ENCODE peak calls at places on chromosomes 7 and 10, in seven cellular contexts. E is naive thymus-derived CD4-positive, alpha-beta T cell; O is activated T-cell treated with anti-CD3 and anti-CD28 coated beads, Interleukin-2, amount 50 U/mL, for 1 hour; D is anterior cingulate cortex; Z is Right ventricle myocardium superior; I is activated CD8-positive, alpha-beta memory T cell treated with anti-CD3 and anti-CD28 coated beads, Interleukin-2, amount 50 U/mL, for 4 hours; J is Kasumi-1. S is an unnamed sample.

GRCh38 chr10:21526184-21526951 is 886 bp upstream of the SKIDA1 start:
- DNase-seq in I (peak; percentile 62), O (peak; percentile 64), D (peak; percentile 82), J (peak; percentile 90), E (peak; percentile 55), Z (peak; percentile 92), S (peak; percentile 69)

GRCh38 chr7:33873518-33873917 is 31.8 kb upstream of the BMPER start:
- DNase-seq in J (no peak), E (no peak), Z (no peak), O (no peak), I (no peak), D (no peak), S (no peak)

GRCh38 chr10:44030132-44030531 is 354.8 kb downstream of the CXCL12 start:
- DNase-seq in D (no peak), J (peak; percentile 38), O (no peak), E (peak; percentile 30), Z (no peak), I (no peak), S (peak; percentile 36)

GRCh38 chr7:50285259-50285658 is 19.3 kb upstream of the IKZF1 start:
- DNase-seq in I (no peak), E (no peak), J (peak; percentile 74), D (no peak), Z (no peak), O (no peak), S (no peak)

GRCh38 chr7:123494193-123494796 is 40.1 kb downstream of the IQUB start:
- DNase-seq in O (no peak), D (no peak), E (peak; percentile 31), Z (no peak), J (peak; percentile 69), I (peak; percentile 16), S (no peak)

GRCh38 chr10:28060031-28060607 is 61.2 kb upstream of the ODAD2 start:
- DNase-seq in Z (no peak), I (no peak), J (no peak), O (no peak), E (no peak), D (no peak), S (no peak)

GRCh38 chr7:72028267-72028666 is 383.9 kb downstream of the CALN1 start:
- DNase-seq in J (no peak), E (no peak), Z (no peak), O (no peak), D (no peak), I (no peak), S (no peak)

GRCh38 chr10:45439365-45439764 is 65.3 kb downstream of the ALOX5 start:
- DNase-seq in O (no peak), D (no peak), I (no peak), Z (no peak), J (no peak), E (no peak), S (no peak)

GRCh38 chr7:49773939-49774458 is 561 bp downstream of the VWC2 start:
- DNase-seq in J (no peak), Z (peak; percentile 50), I (no peak), E (no peak), D (no peak), O (no peak), S (no peak)

GRCh38 chr7:646951-647350 is 79.5 kb upstream of the DNAAF5 start:
- DNase-seq in J (no peak), O (no peak), D (no peak), I (no peak), E (no peak), Z (no peak), S (no peak)

GRCh38 chr7:132687016-132687415 is 110.7 kb upstream of the PLXNA4 start:
- DNase-seq in E (no peak), O (no peak), D (no peak), I (no peak), J (no peak), Z (no peak), S (no peak)

GRCh38 chr7:105046414-105046813 is 32.4 kb downstream of the KMT2E start:
- DNase-seq in Z (no peak), J (no peak), I (no peak), D (no peak), E (no peak), O (no peak), S (no peak)

GRCh38 chr7:35792472-35793224 is 8.2 kb upstream of the SEPTIN7 start:
- DNase-seq in J (no peak), E (no peak), O (no peak), Z (no peak), D (no peak), I (no peak), S (no peak)

GRCh38 chr10:109103278-109103677 is 820.0 kb downstream of the XPNPEP1 start:
- DNase-seq in I (no peak), J (no peak), O (no peak), E (no peak), Z (no peak), D (no peak), S (no peak)

GRCh38 chr7:69448071-69448470 is 150.2 kb upstream of the AUTS2 start:
- DNase-seq in Z (no peak), D (no peak), E (no peak), I (no peak), O (no peak), J (no peak), S (no peak)

GRCh38 chr7:66013938-66014337 is 31.9 kb upstream of the GUSB start:
- DNase-seq in D (peak; percentile 12), Z (peak; percentile 46), I (no peak), E (no peak), J (peak; percentile 58), O (no peak), S (no peak)

GRCh38 chr10:44293842-44294241 is 91.1 kb downstream of the CXCL12 start:
- DNase-seq in E (no peak), O (no peak), I (no peak), J (no peak), D (no peak), Z (peak; percentile 61), S (no peak)

GRCh38 chr7:117135553-117135891 is 182.2 kb downstream of the ST7 start:
- DNase-seq in E (no peak), D (no peak), J (no peak), I (no peak), O (no peak), Z (no peak), S (no peak)

GRCh38 chr7:19919156-19920085 is 146.0 kb upstream of the TMEM196 start:
- DNase-seq in I (no peak), J (no peak), Z (no peak), E (no peak), O (no peak), D (no peak), S (no peak)

GRCh38 chr7:69896100-69896499 is 297.8 kb downstream of the AUTS2 start:
- DNase-seq in D (no peak), E (no peak), O (no peak), Z (no peak), I (no peak), J (no peak), S (no peak)

GRCh38 chr7:128932862-128933821 is 4.6 kb upstream of the IRF5 start:
- DNase-seq in E (peak; percentile 24), Z (peak; percentile 60), O (no peak), I (no peak), D (no peak), J (peak; percentile 93), S (peak; percentile 54)

GRCh38 chr10:48439581-48440041 is 133.1 kb downstream of the MAPK8 start:
- DNase-seq in O (no peak), J (no peak), Z (no peak), I (no peak), E (no peak), D (no peak), S (no peak)

GRCh38 chr10:104608076-104608828 is 32.8 kb upstream of the SORCS3 start:
- DNase-seq in E (no peak), J (no peak), D (no peak), Z (no peak), I (no peak), O (no peak), S (no peak)

GRCh38 chr10:20993387-20994170 is 96.5 kb upstream of the NEBL start:
- DNase-seq in E (no peak), J (no peak), Z (no peak), D (no peak), O (no peak), I (no peak), S (no peak)

GRCh38 chr7:91826377-91826776 is 54.1 kb downstream of the MTERF1 start:
- DNase-seq in J (no peak), Z (no peak), O (no peak), E (no peak), I (no peak), D (no peak), S (no peak)

S was measured in activated naive CD8-positive, alpha-beta T cell treated with anti-CD3 and anti-CD28 coated beads, Interleukin-2, amount 10 ng/mL, durations not matched to agents 7 days and 5 days.